ENCODE peak calls at places on chromosomes 5 and 9, in ten cellular contexts. O is chondrocyte; D is A549; B is stimulated activated CD4-positive, alpha-beta T cell treated with anti-CD3 and anti-CD28 coated beads, Interleukin-2, amount 100 ng/mL, for 48 hours; Z is CD8-positive, alpha-beta T cell; K is WTC11; H is sciatic nerve; Y is Caki2; M is C1 segment of cervical spinal cord; G is breast epithelium. X is an unnamed sample.

GRCh38 chr9:104808030-104808614 is 44.2 kb downstream of the NIPSNAP3B start:
- DNase-seq in B (no peak), Z (no peak), G (no peak), O (no peak), M (no peak), K (peak), D (peak), H (no peak), Y (no peak), X (no peak)

GRCh38 chr9:1946506-1946905 is 68.6 kb upstream of the SMARCA2 start:
- DNase-seq in D (no peak), G (no peak), B (no peak), H (no peak), Z (no peak), K (no peak), M (no peak), O (no peak), Y (no peak), X (no peak)

GRCh38 chr5:126525630-126526245 is 69.3 kb downstream of the ALDH7A1 start:
- DNase-seq in G (no peak), M (no peak), D (peak), Y (no peak), H (peak), Z (no peak), O (no peak), K (peak), B (no peak), X (peak)

GRCh38 chr9:77764894-77765780 is 117.0 kb upstream of the GNA14 start:
- DNase-seq in B (no peak), M (no peak), H (no peak), K (no peak), D (peak), Y (no peak), G (no peak), Z (no peak), O (no peak), X (no peak)

GRCh38 chr9:125587819-125588460 is 119.1 kb downstream of the MAPKAP1 start:
- DNase-seq in H (no peak), Z (no peak), O (no peak), K (no peak), D (no peak), M (no peak), G (no peak), Y (no peak), B (no peak), X (no peak)

GRCh38 chr9:134163374-134164196 is 779 bp downstream of the RNU6ATAC start:
- DNase-seq in B (peak), H (peak), O (no peak), G (no peak), Y (no peak), Z (peak), M (peak), K (peak), D (no peak), X (peak)

GRCh38 chr5:53170748-53171349 is 61.3 kb upstream of the MOCS2 start:
- DNase-seq in H (no peak), M (no peak), B (no peak), K (peak), Z (no peak), G (no peak), O (no peak), Y (peak), D (peak), X (peak)

GRCh38 chr5:3262451-3262850 is 333.2 kb upstream of the IRX1 start:
- DNase-seq in D (no peak), M (no peak), B (no peak), K (no peak), H (no peak), Y (no peak), G (no peak), O (no peak), Z (no peak), X (no peak)

GRCh38 chr5:147892696-147893296 is 13.5 kb downstream of the C5orf46 start:
- DNase-seq in M (no peak), H (no peak), G (peak), D (no peak), O (no peak), Z (no peak), K (no peak), Y (no peak), B (no peak), X (no peak)

GRCh38 chr9:37407468-37407867 is 15.0 kb upstream of the GRHPR start:
- DNase-seq in B (no peak), Z (no peak), Y (peak), H (no peak), M (no peak), G (no peak), D (peak), K (no peak), O (no peak), X (no peak)

GRCh38 chr9:24939099-24939850 is 393.6 kb upstream of the IZUMO3 start:
- DNase-seq in Z (no peak), O (no peak), Y (no peak), G (no peak), D (no peak), K (no peak), M (no peak), H (no peak), B (no peak), X (no peak)

GRCh38 chr5:75536694-75537360 is 25.1 kb downstream of the POLK start:
- DNase-seq in B (no peak), O (no peak), Y (no peak), K (peak), G (no peak), H (no peak), M (no peak), Z (no peak), D (no peak), X (no peak)

GRCh38 chr9:78557540-78557939 is 260.6 kb downstream of the PSAT1 start:
- DNase-seq in Y (no peak), H (no peak), Z (no peak), O (no peak), K (no peak), M (no peak), D (no peak), G (no peak), B (no peak), X (no peak)

GRCh38 chr9:127029548-127029947 is 92.9 kb downstream of the ANGPTL2 start:
- DNase-seq in Y (no peak), B (no peak), Z (no peak), M (no peak), H (no peak), D (no peak), K (no peak), G (no peak), O (no peak), X (no peak)

GRCh38 chr5:174520420-174521396 is 203.7 kb upstream of the MSX2 start:
- DNase-seq in M (no peak), K (peak), D (no peak), B (no peak), Y (no peak), Z (no peak), G (no peak), O (no peak), H (no peak), X (no peak)

GRCh38 chr5:128276537-128277216 is 193.1 kb downstream of the SLC12A2 start:
- DNase-seq in B (no peak), Z (no peak), Y (no peak), H (no peak), M (no peak), K (no peak), O (no peak), D (no peak), G (no peak), X (no peak)

GRCh38 chr5:106331415-106331814 is 1339.3 kb downstream of the EFNA5 start:
- DNase-seq in B (no peak), D (no peak), Y (no peak), M (no peak), O (no peak), H (no peak), Z (no peak), K (no peak), G (no peak), X (no peak)

GRCh38 chr5:79236364-79236969 is 536 bp downstream of the JMY start:
- DNase-seq in D (peak), Y (peak), M (peak), Z (peak), G (no peak), O (peak), B (peak), H (no peak), K (peak), X (no peak)

GRCh38 chr5:172441262-172441751 is 13.0 kb downstream of the SH3PXD2B start:
- DNase-seq in K (no peak), H (no peak), G (no peak), D (no peak), B (no peak), Y (no peak), Z (no peak), O (no peak), M (no peak), X (no peak)

GRCh38 chr5:1476181-1476966 is 31.1 kb upstream of the SLC6A3 start:
- DNase-seq in O (peak), D (no peak), G (peak), M (no peak), Z (no peak), Y (no peak), B (no peak), H (peak), K (no peak), X (no peak)

GRCh38 chr5:44332360-44332971 is 56.8 kb downstream of the FGF10 start:
- DNase-seq in B (no peak), G (no peak), O (no peak), K (peak), D (peak), H (no peak), Z (no peak), M (no peak), Y (peak), X (no peak)

GRCh38 chr5:168585119-168585912 is 6.1 kb upstream of the PANK3 start:
- DNase-seq in G (no peak), D (no peak), K (no peak), O (no peak), B (no peak), H (no peak), Z (no peak), Y (no peak), M (no peak), X (no peak)

GRCh38 chr9:95363051-95363841 is 45.7 kb upstream of the FANCC start:
- DNase-seq in Y (no peak), O (no peak), Z (no peak), D (no peak), M (no peak), G (no peak), H (no peak), B (no peak), K (no peak), X (no peak)

GRCh38 chr5:131534995-131535394 is 100.0 kb downstream of the RAPGEF6 start:
- DNase-seq in B (no peak), M (no peak), D (no peak), Z (no peak), O (no peak), Y (no peak), G (no peak), K (no peak), H (no peak), X (no peak)

GRCh38 chr5:5239191-5239590 is 99.1 kb downstream of the ADAMTS16 start:
- DNase-seq in H (no peak), G (no peak), M (no peak), B (no peak), Z (no peak), Y (no peak), D (no peak), K (no peak), O (no peak), X (no peak)

GRCh38 chr5:124806026-124806856 is 59.8 kb upstream of the ZNF608 start:
- DNase-seq in K (peak), Z (no peak), G (peak), M (peak), B (no peak), D (peak), H (peak), Y (peak), O (peak), X (peak)

GRCh38 chr5:23648656-23649055 is 141.2 kb downstream of the PRDM9 start:
- DNase-seq in O (no peak), Y (no peak), G (no peak), Z (no peak), M (no peak), B (no peak), H (no peak), D (no peak), K (no peak), X (no peak)

GRCh38 chr9:136539427-136540412 is 6.1 kb downstream of the NOTCH1 start:
- DNase-seq in B (peak), Z (peak), O (no peak), G (peak), Y (peak), K (peak), D (no peak), H (peak), M (peak), X (peak)

X was measured in tibial nerve.